ENCODE peak calls at places on chromosome 18, in four cellular contexts. Z is GM12891, M is K562, F is SK-N-SH. Q is an unnamed sample.
A peak's percentile ranks its signal among the peaks of the same experiment; 100 is the strongest.

GRCh38 chr18:48195782-48196181 is 213.4 kb downstream of the ZBTB7C start:
- DNase-seq in Z (no peak), M (no peak), F (no peak), Q (no peak)

GRCh38 chr18:72419914-72420313 is 124.2 kb downstream of the CBLN2 start:
- DNase-seq in Z (no peak), M (no peak), F (no peak), Q (no peak)

GRCh38 chr18:8661754-8662573 is 43.4 kb upstream of the MTCL1 start:
- DNase-seq in Z (no peak), M (no peak), F (peak; percentile 60), Q (no peak)

GRCh38 chr18:69838620-69839411 is 108.9 kb downstream of the CD226 start:
- DNase-seq in Z (no peak), M (peak; percentile 69), F (peak; percentile 29), Q (no peak)

GRCh38 chr18:21740474-21740723 is 193 bp upstream of the MIB1 start:
- DNase-seq in Z (peak; percentile 86), M (peak; percentile 97), F (no peak), Q (peak; percentile 79)

GRCh38 chr18:8423051-8423558 is 186.1 kb upstream of the RAB12 start:
- DNase-seq in Z (no peak), M (no peak), F (no peak), Q (no peak)

GRCh38 chr18:42425025-42425424 is 470.0 kb downstream of the PIK3C3 start:
- DNase-seq in Z (no peak), M (no peak), F (no peak), Q (no peak)

GRCh38 chr18:48454146-48454796 is 45.1 kb upstream of the ZBTB7C start:
- DNase-seq in Z (no peak), M (no peak), F (no peak), Q (no peak)

GRCh38 chr18:74493689-74494088 is 2.5 kb upstream of the CNDP2 start:
- DNase-seq in Z (no peak), M (no peak), F (no peak), Q (no peak)

GRCh38 chr18:55446996-55447671 is 140.9 kb downstream of the TCF4 start:
- DNase-seq in Z (no peak), M (no peak), F (no peak), Q (no peak)

GRCh38 chr18:63073481-63073880 is 246.1 kb downstream of the BCL2 start:
- DNase-seq in Z (peak; percentile 44), M (no peak), F (no peak), Q (peak; percentile 33)

GRCh38 chr18:72986103-72986502 is 118.3 kb upstream of the NETO1 start:
- DNase-seq in Z (no peak), M (no peak), F (no peak), Q (no peak)

GRCh38 chr18:8130089-8130488 is 479.1 kb upstream of the RAB12 start:
- DNase-seq in Z (no peak), M (no peak), F (no peak), Q (no peak)

GRCh38 chr18:34867520-34867919 is 157.4 kb downstream of the DTNA start:
- DNase-seq in Z (no peak), M (no peak), F (peak; percentile 57), Q (no peak)

GRCh38 chr18:38534073-38534472 is 968.5 kb upstream of the CELF4 start:
- DNase-seq in Z (no peak), M (no peak), F (no peak), Q (no peak)

GRCh38 chr18:28175930-28176673 is 828 bp downstream of the CDH2 start:
- DNase-seq in Z (no peak), M (no peak), F (peak; percentile 64), Q (peak; percentile 1)

GRCh38 chr18:50193796-50194622 is 938 bp downstream of the MYO5B start:
- DNase-seq in Z (no peak), M (no peak), F (no peak), Q (no peak)
- TF ChIP-seq TAF1 in Z (no peak), M (no peak), F (no peak), Q (no peak)

GRCh38 chr18:61549889-61550288 is 216.7 kb downstream of the CDH20 start:
- DNase-seq in Z (no peak), M (no peak), F (no peak), Q (no peak)
- TF ChIP-seq TAF1 in Z (no peak), M (no peak), F (no peak), Q (no peak)

GRCh38 chr18:23141022-23141999 is 6.0 kb downstream of the CABLES1 start:
- DNase-seq in Z (no peak), M (no peak), F (peak; percentile 55), Q (no peak)
- TF ChIP-seq TAF1 in Z (no peak), M (no peak), F (no peak), Q (no peak)

DNA sequence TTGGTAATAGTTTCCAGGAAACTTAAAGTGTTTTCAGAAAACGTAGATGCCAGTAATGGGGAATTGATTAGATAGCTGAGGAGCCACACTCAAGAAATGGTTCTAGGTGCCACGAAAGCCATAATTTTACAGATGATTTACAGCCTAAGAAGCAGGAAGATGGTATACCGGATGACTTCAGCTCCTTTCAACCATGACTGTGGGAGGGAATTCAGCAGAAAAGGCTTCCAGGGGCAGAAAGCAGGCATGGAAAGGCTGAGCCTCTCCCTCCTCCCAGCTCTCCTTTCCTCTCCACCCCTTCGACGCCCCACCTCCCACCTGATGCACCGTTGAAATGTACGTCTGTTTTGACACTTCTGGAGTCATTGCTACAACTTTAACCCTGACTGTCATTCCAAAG is 68.6 kb upstream of the SMIM21 start:
- DNase-seq in Z (no peak), M (no peak), F (no peak), Q (no peak)
- TF ChIP-seq TAF1 in Z (no peak), M (no peak), F (no peak), Q (no peak)

GRCh38 chr18:14914126-14914525 is 166.2 kb downstream of the ANKRD30B start:
- DNase-seq in Z (no peak), M (no peak), F (no peak), Q (no peak)

GRCh38 chr18:14916851-14917250 is 168.9 kb downstream of the ANKRD30B start:
- DNase-seq in Z (no peak), M (no peak), F (no peak), Q (no peak)

GRCh38 chr18:14914771-14915170 is 166.8 kb downstream of the ANKRD30B start:
- DNase-seq in Z (no peak), M (no peak), F (no peak), Q (no peak)

GRCh38 chr18:14916181-14916580 is 168.2 kb downstream of the ANKRD30B start:
- DNase-seq in Z (no peak), M (no peak), F (no peak), Q (no peak)

GRCh38 chr18:14912967-14913366 is 165.0 kb downstream of the ANKRD30B start:
- DNase-seq in Z (no peak), M (no peak), F (no peak), Q (no peak)
- TF ChIP-seq TAF1 in Z (no peak), M (no peak), F (no peak), Q (no peak)

DNA sequence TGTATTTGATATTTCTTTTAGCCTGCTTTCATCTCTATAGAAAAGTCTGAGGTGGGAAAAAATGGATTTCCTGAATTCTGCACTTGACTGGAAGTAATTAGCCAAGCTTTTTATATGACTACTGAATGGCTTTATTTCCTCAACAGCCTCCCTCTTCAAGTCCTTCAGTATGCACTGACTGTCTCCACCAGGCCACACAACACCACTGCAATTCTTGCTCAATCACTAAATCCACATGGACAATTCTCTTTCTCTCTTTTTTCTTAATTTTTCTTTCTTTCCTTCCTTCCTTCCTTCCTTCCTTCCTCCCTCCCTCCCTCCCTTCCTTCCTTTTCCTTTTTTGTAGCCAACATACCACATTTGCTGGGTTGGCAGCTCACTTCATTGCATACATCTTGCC is 104.4 kb downstream of the SS18 start:
- DNase-seq in Z (no peak), M (no peak), F (no peak), Q (no peak)
- TF ChIP-seq TAF1 in Z (no peak), M (no peak), F (no peak), Q (no peak)

Q was measured in GM12892.